ENCODE peak calls at places on chromosome 1, in eight cellular contexts. J, Q, Z, H, B, S, E and W are unnamed samples.
A peak's percentile ranks its signal among the peaks of the same experiment; 100 is the strongest.

GRCh38 chr1:50369830-50370229 is 53.4 kb downstream of the DMRTA2 start:
- DNase-seq in Q (no peak), B (no peak), E (no peak), J (no peak), S (no peak), Z (no peak), H (no peak), W (no peak)

GRCh38 chr1:6612641-6613360 is 730 bp upstream of the PHF13 start:
- DNase-seq in Z (peak; percentile 50), Q (peak; percentile 60), E (peak; percentile 45), B (no peak), S (no peak), H (peak; percentile 57), J (peak; percentile 27), W (no peak)

GRCh38 chr1:23449306-23449705 is 24.8 kb upstream of the TCEA3 start:
- DNase-seq in H (peak; percentile 69), J (no peak), B (no peak), Z (no peak), S (no peak), Q (no peak), E (no peak), W (no peak)

GRCh38 chr1:69410457-69410850 is 157.3 kb upstream of the LRRC7 start:
- DNase-seq in E (no peak), H (no peak), B (no peak), Z (no peak), S (no peak), J (no peak), Q (no peak), W (no peak)

GRCh38 chr1:14597343-14598006 is 1.0 kb upstream of the KAZN start:
- DNase-seq in Q (no peak), B (no peak), Z (no peak), E (no peak), S (no peak), H (no peak), J (no peak), W (no peak)

GRCh38 chr1:229896306-229896705 is 170.7 kb upstream of the GALNT2 start:
- DNase-seq in Z (no peak), B (no peak), Q (no peak), J (no peak), S (no peak), E (no peak), H (peak; percentile 54), W (no peak)

GRCh38 chr1:161044535-161044907 is 1.3 kb downstream of the USF1 start:
- DNase-seq in H (no peak), B (no peak), E (no peak), S (no peak), Q (no peak), J (no peak), Z (peak; percentile 7), W (no peak)

GRCh38 chr1:175599212-175599681 is 144.1 kb downstream of the TNR start:
- DNase-seq in Q (no peak), H (no peak), Z (no peak), E (no peak), J (no peak), S (no peak), B (no peak), W (no peak)

GRCh38 chr1:167114725-167115124 is 20.9 kb downstream of the STYXL2 start:
- DNase-seq in Q (no peak), Z (no peak), S (no peak), B (no peak), E (no peak), H (no peak), J (no peak), W (no peak)

GRCh38 chr1:32091176-32091575 is 16.7 kb upstream of the KPNA6 start:
- DNase-seq in H (no peak), Q (no peak), E (no peak), B (no peak), Z (no peak), S (no peak), J (no peak), W (no peak)

GRCh38 chr1:39168301-39169080 is 36.0 kb upstream of the MACF1 start:
- DNase-seq in B (no peak), E (no peak), H (no peak), Q (no peak), J (no peak), S (no peak), Z (no peak), W (no peak)

GRCh38 chr1:12578860-12579422 is 39.1 kb downstream of the DHRS3 start:
- DNase-seq in S (no peak), Z (no peak), H (no peak), E (no peak), Q (no peak), B (no peak), J (no peak), W (no peak)

GRCh38 chr1:19815801-19816736 is 986 bp upstream of the RNF186 start:
- DNase-seq in J (no peak), B (no peak), E (peak; percentile 63), H (no peak), Q (no peak), Z (no peak), S (peak; percentile 69), W (peak; percentile 34)

GRCh38 chr1:56867491-56867890 is 12.9 kb downstream of the C8A start:
- DNase-seq in H (no peak), Z (no peak), Q (no peak), S (no peak), E (peak; percentile 49), J (no peak), B (no peak), W (no peak)

GRCh38 chr1:93346472-93346991 is 825 bp downstream of the DR1 start:
- DNase-seq in S (peak; percentile 6), B (no peak), J (no peak), Q (no peak), E (no peak), Z (peak; percentile 58), H (no peak), W (peak; percentile 20)

GRCh38 chr1:157969693-157970485 is 23.6 kb upstream of the KIRREL1 start:
- DNase-seq in E (peak; percentile 39), S (peak; percentile 87), B (peak; percentile 14), J (peak; percentile 84), Q (no peak), Z (peak; percentile 87), H (peak; percentile 73), W (no peak)